ENCODE peak calls at places on chromosome 1, in five cellular contexts. S is esophagus squamous epithelium, Y is Caco-2, D is hepatocyte, G is brain microvascular endothelial cell. C is an unnamed sample. For H3K27me3, the result is how much of the 10 kb centered on the place peaks cover.

GRCh38 chr1:154403300-154403943 is 1.7 kb upstream of the IL6R start:
- DNase-seq in S (no peak), Y (no peak), D (no peak), G (no peak), C (no peak)

GRCh38 chr1:38989979-38990378 is 1.1 kb upstream of the AKIRIN1 start:
- DNase-seq in S (no peak), Y (no peak), D (no peak), G (no peak), C (no peak)

GRCh38 chr1:109237512-109237911 is 11.8 kb upstream of the CELSR2 start:
- DNase-seq in S (no peak), Y (no peak), D (no peak), G (no peak), C (no peak)

GRCh38 chr1:51902456-51902855 is 23.9 kb upstream of the NRDC start:
- DNase-seq in S (no peak), Y (no peak), D (no peak), G (no peak), C (no peak)

GRCh38 chr1:218529691-218530310 is 184.7 kb downstream of the TGFB2 start:
- DNase-seq in S (no peak), Y (no peak), D (no peak), G (peak), C (no peak)

GRCh38 chr1:96559707-96560588 is 161.6 kb upstream of the PTBP2 start:
- DNase-seq in S (no peak), Y (no peak), D (no peak), G (peak), C (peak)

GRCh38 chr1:99935534-99935933 is 34.3 kb upstream of the SLC35A3 start:
- DNase-seq in S (no peak), Y (no peak), D (no peak), G (no peak), C (no peak)

GRCh38 chr1:23403038-23403336 is 21.6 kb downstream of the TCEA3 start:
- DNase-seq in S (no peak), Y (no peak), D (peak), G (peak), C (no peak)

GRCh38 chr1:26717066-26717465 is 21.3 kb downstream of the ARID1A start:
- DNase-seq in S (no peak), Y (no peak), D (no peak), G (no peak), C (no peak)

GRCh38 chr1:68814067-68814466 is 317.2 kb upstream of the DEPDC1 start:
- DNase-seq in S (no peak), Y (no peak), D (no peak), G (no peak), C (no peak)

GRCh38 chr1:14909920-14910466 is 243.6 kb upstream of the TMEM51 start:
- DNase-seq in S (no peak), Y (no peak), D (no peak), G (no peak), C (no peak)

GRCh38 chr1:220497220-220497756 is 30.6 kb upstream of the MARK1 start:
- DNase-seq in S (no peak), Y (no peak), D (no peak), G (no peak), C (no peak)

GRCh38 chr1:225651376-225651871 is 1.5 kb downstream of the ENAH start:
- DNase-seq in S (no peak), Y (no peak), D (no peak), G (no peak), C (no peak)

GRCh38 chr1:64137569-64137936 is 65.9 kb upstream of the UBE2U start:
- DNase-seq in S (no peak), Y (no peak), D (no peak), G (no peak), C (peak)

GRCh38 chr1:32724678-32725594 is 22.4 kb upstream of the SYNC start:
- DNase-seq in S (no peak), Y (peak), D (peak), G (peak), C (peak)

GRCh38 chr1:6001992-6002576 is 9.9 kb upstream of the NPHP4 start:
- DNase-seq in S (no peak), Y (no peak), D (no peak), G (no peak), C (no peak)

GRCh38 chr1:25257176-25257575 is 9.9 kb upstream of the RSRP1 start:
- DNase-seq in S (no peak), Y (no peak), D (no peak), G (no peak), C (no peak)

GRCh38 chr1:96820111-96820510 is 98.5 kb downstream of the PTBP2 start:
- DNase-seq in S (no peak), Y (no peak), D (no peak), G (no peak), C (no peak)

GRCh38 chr1:153404768-153405167 is 11.6 kb upstream of the S100A7A start:
- DNase-seq in S (no peak), Y (peak), D (no peak), G (no peak), C (no peak)

GRCh38 chr1:164563821-164564251 is 4.9 kb downstream of the PBX1 start:
- DNase-seq in S (no peak), Y (no peak), D (no peak), G (no peak), C (no peak)

GRCh38 chr1:203405703-203406430 is 54.9 kb upstream of the FMOD start:
- DNase-seq in S (no peak), Y (no peak), D (no peak), G (no peak), C (no peak)

GRCh38 chr1:229230136-229230892 is 40.6 kb upstream of the RAB4A start:
- DNase-seq in S (no peak), Y (no peak), D (no peak), G (no peak), C (no peak)

GRCh38 chr1:11318982-11319381 is 46.0 kb downstream of the UBIAD1 start:
- DNase-seq in S (no peak), Y (no peak), D (no peak), G (no peak), C (no peak)

GRCh38 chr1:173017792-173018191 is 32.9 kb downstream of the TNFSF18 start:
- DNase-seq in S (no peak), Y (no peak), D (no peak), G (no peak), C (no peak)

GRCh38 chr1:37753473-37754321 is 11.2 kb downstream of the EPHA10 start:
- DNase-seq in S (no peak), Y (no peak), D (no peak), G (no peak), C (no peak)
- H3K27me3 ChIP-seq in S (under half), Y (under half), D (half or more), G (under half), C (under half)

GRCh38 chr1:46445773-46446256 is 43.8 kb upstream of the DMBX1 start:
- DNase-seq in S (no peak), Y (no peak), D (no peak), G (no peak), C (no peak)
- TF ChIP-seq CTCF in S (no peak), Y (no peak), D (no peak), G (peak), C (no peak)

DNA sequence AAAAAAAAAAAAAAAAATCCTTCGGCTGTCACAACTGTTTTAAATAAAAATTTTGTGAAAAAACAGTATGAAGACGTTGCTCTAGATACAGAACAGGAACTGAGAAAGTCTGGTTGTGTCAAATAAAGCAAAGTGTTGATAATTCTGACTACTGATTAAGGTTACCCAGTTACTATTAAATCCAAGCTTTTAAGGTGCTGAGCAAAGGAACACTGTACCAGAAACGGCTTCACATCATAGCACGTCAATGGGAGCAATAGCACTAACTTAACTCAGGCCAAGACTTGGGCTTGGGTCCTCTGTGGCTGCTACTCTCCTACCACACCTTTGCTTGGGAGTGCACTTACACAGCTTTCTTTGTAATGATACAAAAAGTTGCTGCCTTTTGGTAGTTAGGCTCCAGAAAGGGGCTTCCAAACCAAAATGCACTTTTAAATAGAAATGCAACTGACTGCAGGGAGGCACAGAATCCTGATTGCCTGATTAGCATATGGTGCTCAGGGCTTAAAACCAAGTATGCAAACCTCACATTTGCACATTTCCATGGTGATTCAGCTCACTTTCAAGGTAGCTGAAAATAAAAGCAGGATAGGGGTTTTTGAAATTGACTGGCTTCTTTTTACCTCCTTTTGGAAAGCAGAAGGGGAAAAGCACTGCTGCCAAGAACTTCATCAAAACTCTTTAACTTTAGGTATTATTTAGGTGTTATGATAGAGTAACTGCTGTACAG is 6.3 kb downstream of the MCL1 start:
- DNase-seq in S (no peak), Y (no peak), D (peak), G (no peak), C (no peak)
- H3K4me3 ChIP-seq in S (peak), Y (no peak), D (no peak), G (no peak), C (no peak)

GRCh38 chr1:156844638-156845037 is 14.3 kb downstream of the INSRR start:
- DNase-seq in S (no peak), Y (no peak), D (no peak), G (no peak), C (no peak)
- H3K27me3 ChIP-seq in S (under half), Y (under half), D (half or more), G (half or more), C (half or more)